ENCODE peak calls at places on chromosome 6, in five cellular contexts. Z is EH; E is iPS-NIHi11; R is activated T-helper 1 cell treated with anti-CD3 and anti-CD28 coated beads, Interleukin-2, amount 50 U/mL, for 16 hours; T is type B pancreatic cell. X is an unnamed sample.

GRCh38 chr6:24658573-24659511 is 7.9 kb downstream of the TDP2 start:
- DNase-seq in Z (peak), E (peak), R (no peak), T (no peak), X (no peak)

GRCh38 chr6:130425532-130425931 is 59.7 kb downstream of the TMEM200A start:
- DNase-seq in Z (peak), E (no peak), R (no peak), T (no peak), X (no peak)

GRCh38 chr6:52570291-52570700 is 6.6 kb downstream of the TRAM2 start:
- DNase-seq in Z (peak), E (no peak), R (no peak), T (no peak), X (no peak)

GRCh38 chr6:1678966-1679690 is 69.4 kb downstream of the FOXC1 start:
- DNase-seq in Z (peak), E (no peak), R (no peak), T (no peak), X (no peak)

GRCh38 chr6:1310628-1311399 is 1.1 kb upstream of the FOXQ1 start:
- DNase-seq in Z (no peak), E (peak), R (no peak), T (no peak), X (no peak)

GRCh38 chr6:12548526-12548925 is 168.0 kb upstream of the PHACTR1 start:
- DNase-seq in Z (peak), E (no peak), R (no peak), T (no peak), X (no peak)

GRCh38 chr6:73108949-73109348 is 116.3 kb downstream of the KHDC1L start:
- DNase-seq in Z (no peak), E (no peak), R (no peak), T (no peak), X (no peak)

GRCh38 chr6:169490409-169490708 is 211.5 kb downstream of the WDR27 start:
- DNase-seq in Z (no peak), E (no peak), R (no peak), T (no peak), X (no peak)

GRCh38 chr6:10465633-10466499 is 51.0 kb upstream of the TFAP2A start:
- DNase-seq in Z (peak), E (peak), R (no peak), T (no peak), X (no peak)

GRCh38 chr6:88491266-88491665 is 325.1 kb upstream of the CNR1 start:
- DNase-seq in Z (no peak), E (no peak), R (no peak), T (no peak), X (no peak)

GRCh38 chr6:72952808-72953630 is 272.3 kb downstream of the KHDC1L start:
- DNase-seq in Z (peak), E (no peak), R (no peak), T (no peak), X (no peak)

GRCh38 chr6:116572162-116572561 is 858 bp downstream of the RWDD1 start:
- DNase-seq in Z (peak), E (peak), R (no peak), T (no peak), X (no peak)

GRCh38 chr6:16239798-16240123 is 1.4 kb downstream of the GMPR start:
- DNase-seq in Z (peak), E (peak), R (no peak), T (no peak), X (no peak)

GRCh38 chr6:114634016-114634415 is 291.2 kb upstream of the HS3ST5 start:
- DNase-seq in Z (no peak), E (no peak), R (no peak), T (no peak), X (no peak)

X was measured in coronary artery.